ENCODE peak calls at places on chromosomes 11 and 22, in five cellular contexts. One of them, this sample, is unnamed.

GRCh38 chr11:31887180-31887579 is 76.1 kb upstream of the PAX6 start:
- DNase-seq in posterior vena cava: no peak
- DNase-seq in HTR-8/SVneo: no peak
- DNase-seq in transverse colon: no peak
- DNase-seq in stimulated activated CD4-positive, alpha-beta T cell treated with anti-CD3 and anti-CD28 coated beads, Interleukin-4, amount 100 ng/mL, for 24 hours: no peak
- DNase-seq in this sample: no peak

GRCh38 chr22:36641902-36642640 is 61.5 kb downstream of the CACNG2 start:
- DNase-seq in stimulated activated CD4-positive, alpha-beta T cell treated with anti-CD3 and anti-CD28 coated beads, Interleukin-4, amount 100 ng/mL, for 24 hours: no peak
- DNase-seq in transverse colon: no peak
- DNase-seq in HTR-8/SVneo: no peak
- DNase-seq in posterior vena cava: no peak
- DNase-seq in this sample: peak

GRCh38 chr11:8259316-8259995 is 4.2 kb downstream of the LMO1 start:
- DNase-seq in posterior vena cava: peak
- DNase-seq in HTR-8/SVneo: no peak
- DNase-seq in stimulated activated CD4-positive, alpha-beta T cell treated with anti-CD3 and anti-CD28 coated beads, Interleukin-4, amount 100 ng/mL, for 24 hours: no peak
- DNase-seq in transverse colon: no peak
- DNase-seq in this sample: no peak

GRCh38 chr11:77152846-77153245 is 24.8 kb downstream of the MYO7A start:
- DNase-seq in transverse colon: no peak
- DNase-seq in HTR-8/SVneo: no peak
- DNase-seq in stimulated activated CD4-positive, alpha-beta T cell treated with anti-CD3 and anti-CD28 coated beads, Interleukin-4, amount 100 ng/mL, for 24 hours: no peak
- DNase-seq in posterior vena cava: no peak
- DNase-seq in this sample: no peak

GRCh38 chr11:119107538-119108150 is 500 bp downstream of the C2CD2L start:
- DNase-seq in stimulated activated CD4-positive, alpha-beta T cell treated with anti-CD3 and anti-CD28 coated beads, Interleukin-4, amount 100 ng/mL, for 24 hours: no peak
- DNase-seq in HTR-8/SVneo: no peak
- DNase-seq in transverse colon: no peak
- DNase-seq in posterior vena cava: no peak
- DNase-seq in this sample: no peak

GRCh38 chr22:21012446-21013407 is 2.2 kb upstream of the P2RX6 start:
- DNase-seq in posterior vena cava: no peak
- DNase-seq in transverse colon: no peak
- DNase-seq in stimulated activated CD4-positive, alpha-beta T cell treated with anti-CD3 and anti-CD28 coated beads, Interleukin-4, amount 100 ng/mL, for 24 hours: no peak
- DNase-seq in HTR-8/SVneo: no peak
- DNase-seq in this sample: no peak

GRCh38 chr11:70751142-70751734 is 352.9 kb downstream of the CTTN start:
- DNase-seq in stimulated activated CD4-positive, alpha-beta T cell treated with anti-CD3 and anti-CD28 coated beads, Interleukin-4, amount 100 ng/mL, for 24 hours: no peak
- DNase-seq in transverse colon: no peak
- DNase-seq in HTR-8/SVneo: no peak
- DNase-seq in posterior vena cava: no peak
- DNase-seq in this sample: peak

GRCh38 chr11:72982286-72982685 is 159.8 kb downstream of the FCHSD2 start:
- DNase-seq in HTR-8/SVneo: no peak
- DNase-seq in transverse colon: no peak
- DNase-seq in posterior vena cava: no peak
- DNase-seq in stimulated activated CD4-positive, alpha-beta T cell treated with anti-CD3 and anti-CD28 coated beads, Interleukin-4, amount 100 ng/mL, for 24 hours: no peak
- DNase-seq in this sample: no peak

GRCh38 chr11:69274531-69275016 is 19.4 kb upstream of the MYEOV start:
- DNase-seq in HTR-8/SVneo: no peak
- DNase-seq in stimulated activated CD4-positive, alpha-beta T cell treated with anti-CD3 and anti-CD28 coated beads, Interleukin-4, amount 100 ng/mL, for 24 hours: no peak
- DNase-seq in transverse colon: peak
- DNase-seq in posterior vena cava: no peak
- DNase-seq in this sample: peak

GRCh38 chr11:15674756-15675155 is 560.0 kb downstream of the INSC start:
- DNase-seq in stimulated activated CD4-positive, alpha-beta T cell treated with anti-CD3 and anti-CD28 coated beads, Interleukin-4, amount 100 ng/mL, for 24 hours: no peak
- DNase-seq in HTR-8/SVneo: no peak
- DNase-seq in posterior vena cava: no peak
- DNase-seq in transverse colon: no peak
- DNase-seq in this sample: no peak

GRCh38 chr11:16632295-16633200 is 105.9 kb upstream of the C11orf58 start:
- DNase-seq in transverse colon: no peak
- DNase-seq in posterior vena cava: no peak
- DNase-seq in stimulated activated CD4-positive, alpha-beta T cell treated with anti-CD3 and anti-CD28 coated beads, Interleukin-4, amount 100 ng/mL, for 24 hours: no peak
- DNase-seq in HTR-8/SVneo: peak
- DNase-seq in this sample: peak

GRCh38 chr11:130212431-130212961 is 52.9 kb downstream of the ST14 start:
- DNase-seq in stimulated activated CD4-positive, alpha-beta T cell treated with anti-CD3 and anti-CD28 coated beads, Interleukin-4, amount 100 ng/mL, for 24 hours: peak
- DNase-seq in transverse colon: peak
- DNase-seq in posterior vena cava: peak
- DNase-seq in HTR-8/SVneo: no peak
- DNase-seq in this sample: no peak

GRCh38 chr11:1653541-1654387 is 24.2 kb downstream of the KRTAP5-5 start:
- DNase-seq in transverse colon: no peak
- DNase-seq in HTR-8/SVneo: no peak
- DNase-seq in posterior vena cava: peak
- DNase-seq in stimulated activated CD4-positive, alpha-beta T cell treated with anti-CD3 and anti-CD28 coated beads, Interleukin-4, amount 100 ng/mL, for 24 hours: no peak
- DNase-seq in this sample: no peak

GRCh38 chr22:49903322-49904039 is 14.8 kb downstream of the ALG12 start:
- DNase-seq in transverse colon: no peak
- DNase-seq in stimulated activated CD4-positive, alpha-beta T cell treated with anti-CD3 and anti-CD28 coated beads, Interleukin-4, amount 100 ng/mL, for 24 hours: no peak
- DNase-seq in HTR-8/SVneo: no peak
- DNase-seq in posterior vena cava: peak
- DNase-seq in this sample: no peak

GRCh38 chr11:78332174-78332866 is 85.3 kb downstream of the GAB2 start:
- DNase-seq in HTR-8/SVneo: no peak
- DNase-seq in transverse colon: no peak
- DNase-seq in posterior vena cava: no peak
- DNase-seq in stimulated activated CD4-positive, alpha-beta T cell treated with anti-CD3 and anti-CD28 coated beads, Interleukin-4, amount 100 ng/mL, for 24 hours: no peak
- DNase-seq in this sample: peak

GRCh38 chr11:64967376-64967775 is 4.5 kb downstream of the MAJIN start:
- DNase-seq in stimulated activated CD4-positive, alpha-beta T cell treated with anti-CD3 and anti-CD28 coated beads, Interleukin-4, amount 100 ng/mL, for 24 hours: no peak
- DNase-seq in HTR-8/SVneo: no peak
- DNase-seq in posterior vena cava: no peak
- DNase-seq in transverse colon: no peak
- DNase-seq in this sample: no peak

GRCh38 chr11:9825315-9825714 is 161.4 kb downstream of the SWAP70 start:
- DNase-seq in posterior vena cava: no peak
- DNase-seq in HTR-8/SVneo: no peak
- DNase-seq in stimulated activated CD4-positive, alpha-beta T cell treated with anti-CD3 and anti-CD28 coated beads, Interleukin-4, amount 100 ng/mL, for 24 hours: no peak
- DNase-seq in transverse colon: no peak
- DNase-seq in this sample: peak

GRCh38 chr11:132205496-132205895 is 835.1 kb downstream of the NTM start:
- DNase-seq in HTR-8/SVneo: no peak
- DNase-seq in transverse colon: no peak
- DNase-seq in stimulated activated CD4-positive, alpha-beta T cell treated with anti-CD3 and anti-CD28 coated beads, Interleukin-4, amount 100 ng/mL, for 24 hours: no peak
- DNase-seq in posterior vena cava: no peak
- DNase-seq in this sample: no peak

GRCh38 chr11:113991718-113992458 is 17.0 kb downstream of the HTR3A start:
- DNase-seq in transverse colon: no peak
- DNase-seq in stimulated activated CD4-positive, alpha-beta T cell treated with anti-CD3 and anti-CD28 coated beads, Interleukin-4, amount 100 ng/mL, for 24 hours: no peak
- DNase-seq in HTR-8/SVneo: no peak
- DNase-seq in posterior vena cava: no peak
- DNase-seq in this sample: no peak

GRCh38 chr11:8025816-8026215 is 38.7 kb downstream of the EIF3F start:
- DNase-seq in stimulated activated CD4-positive, alpha-beta T cell treated with anti-CD3 and anti-CD28 coated beads, Interleukin-4, amount 100 ng/mL, for 24 hours: no peak
- DNase-seq in posterior vena cava: no peak
- DNase-seq in HTR-8/SVneo: peak
- DNase-seq in transverse colon: no peak
- DNase-seq in this sample: peak

GRCh38 chr22:28917747-28918543 is 34.6 kb downstream of the ZNRF3 start:
- DNase-seq in posterior vena cava: no peak
- DNase-seq in transverse colon: peak
- DNase-seq in HTR-8/SVneo: no peak
- DNase-seq in stimulated activated CD4-positive, alpha-beta T cell treated with anti-CD3 and anti-CD28 coated beads, Interleukin-4, amount 100 ng/mL, for 24 hours: no peak
- DNase-seq in this sample: no peak

GRCh38 chr11:96156379-96156722 is 186.6 kb downstream of the MAML2 start:
- DNase-seq in transverse colon: no peak
- DNase-seq in posterior vena cava: no peak
- DNase-seq in stimulated activated CD4-positive, alpha-beta T cell treated with anti-CD3 and anti-CD28 coated beads, Interleukin-4, amount 100 ng/mL, for 24 hours: no peak
- DNase-seq in HTR-8/SVneo: no peak
- DNase-seq in this sample: no peak

GRCh38 chr11:125940145-125940544 is 5.7 kb upstream of the VSIG10L2 start:
- DNase-seq in stimulated activated CD4-positive, alpha-beta T cell treated with anti-CD3 and anti-CD28 coated beads, Interleukin-4, amount 100 ng/mL, for 24 hours: no peak
- DNase-seq in HTR-8/SVneo: no peak
- DNase-seq in posterior vena cava: no peak
- DNase-seq in transverse colon: no peak
- DNase-seq in this sample: no peak

GRCh38 chr22:40324468-40325305 is 21.6 kb upstream of the ADSL start:
- DNase-seq in transverse colon: peak
- DNase-seq in HTR-8/SVneo: no peak
- DNase-seq in posterior vena cava: no peak
- DNase-seq in stimulated activated CD4-positive, alpha-beta T cell treated with anti-CD3 and anti-CD28 coated beads, Interleukin-4, amount 100 ng/mL, for 24 hours: peak
- DNase-seq in this sample: no peak

GRCh38 chr11:33734441-33735165 is 1.6 kb downstream of the CD59 start:
- DNase-seq in HTR-8/SVneo: no peak
- DNase-seq in stimulated activated CD4-positive, alpha-beta T cell treated with anti-CD3 and anti-CD28 coated beads, Interleukin-4, amount 100 ng/mL, for 24 hours: no peak
- DNase-seq in transverse colon: peak
- DNase-seq in posterior vena cava: no peak
- DNase-seq in this sample: peak

GRCh38 chr11:15558513-15559181 is 443.9 kb downstream of the INSC start:
- DNase-seq in posterior vena cava: no peak
- DNase-seq in transverse colon: no peak
- DNase-seq in HTR-8/SVneo: no peak
- DNase-seq in stimulated activated CD4-positive, alpha-beta T cell treated with anti-CD3 and anti-CD28 coated beads, Interleukin-4, amount 100 ng/mL, for 24 hours: no peak
- DNase-seq in this sample: no peak

GRCh38 chr11:119363874-119364590 is 17.5 kb downstream of the USP2 start:
- DNase-seq in posterior vena cava: no peak
- DNase-seq in HTR-8/SVneo: no peak
- DNase-seq in transverse colon: peak
- DNase-seq in stimulated activated CD4-positive, alpha-beta T cell treated with anti-CD3 and anti-CD28 coated beads, Interleukin-4, amount 100 ng/mL, for 24 hours: peak
- DNase-seq in this sample: no peak

GRCh38 chr22:42419328-42419881 is 12.8 kb downstream of the NFAM1 start:
- DNase-seq in posterior vena cava: no peak
- DNase-seq in HTR-8/SVneo: no peak
- DNase-seq in stimulated activated CD4-positive, alpha-beta T cell treated with anti-CD3 and anti-CD28 coated beads, Interleukin-4, amount 100 ng/mL, for 24 hours: no peak
- DNase-seq in transverse colon: no peak
- DNase-seq in this sample: no peak

GRCh38 chr11:90803366-90803765 is 580.5 kb upstream of the CHORDC1 start:
- DNase-seq in posterior vena cava: no peak
- DNase-seq in stimulated activated CD4-positive, alpha-beta T cell treated with anti-CD3 and anti-CD28 coated beads, Interleukin-4, amount 100 ng/mL, for 24 hours: no peak
- DNase-seq in HTR-8/SVneo: no peak
- DNase-seq in transverse colon: no peak
- DNase-seq in this sample: peak

GRCh38 chr11:119344291-119345010 is 2.1 kb downstream of the MFRP start:
- DNase-seq in stimulated activated CD4-positive, alpha-beta T cell treated with anti-CD3 and anti-CD28 coated beads, Interleukin-4, amount 100 ng/mL, for 24 hours: no peak
- DNase-seq in transverse colon: no peak
- DNase-seq in HTR-8/SVneo: no peak
- DNase-seq in posterior vena cava: no peak
- DNase-seq in this sample: no peak

GRCh38 chr11:2885017-2885675 is 429 bp downstream of the CDKN1C start:
- DNase-seq in posterior vena cava: no peak
- DNase-seq in stimulated activated CD4-positive, alpha-beta T cell treated with anti-CD3 and anti-CD28 coated beads, Interleukin-4, amount 100 ng/mL, for 24 hours: no peak
- DNase-seq in HTR-8/SVneo: peak
- DNase-seq in transverse colon: peak
- DNase-seq in this sample: no peak

GRCh38 chr22:25758316-25758715 is 16.3 kb downstream of the MYO18B start:
- DNase-seq in posterior vena cava: no peak
- DNase-seq in transverse colon: no peak
- DNase-seq in HTR-8/SVneo: no peak
- DNase-seq in stimulated activated CD4-positive, alpha-beta T cell treated with anti-CD3 and anti-CD28 coated beads, Interleukin-4, amount 100 ng/mL, for 24 hours: no peak
- DNase-seq in this sample: peak

GRCh38 chr11:18749681-18750319 is 23.8 kb upstream of the IGSF22 start:
- DNase-seq in HTR-8/SVneo: peak
- DNase-seq in posterior vena cava: peak
- DNase-seq in stimulated activated CD4-positive, alpha-beta T cell treated with anti-CD3 and anti-CD28 coated beads, Interleukin-4, amount 100 ng/mL, for 24 hours: no peak
- DNase-seq in transverse colon: no peak
- DNase-seq in this sample: peak

This sample was measured in bronchial epithelial cell.